ENCODE peak calls at places on chromosomes 3 and 15, in ten cellular contexts. U is psoas muscle; C is activated CD8-positive, alpha-beta T cell treated with anti-CD3 and anti-CD28 coated beads for 36 hours; L is T-cell; F is activated CD4-positive, alpha-beta T cell treated with anti-CD3 and anti-CD28 coated beads, Interleukin-2, amount 50 U/mL, for 24 hours; Z is HS-5; G is Kasumi-1; Y is OCI-LY7; K is astrocyte of the hippocampus; N is HT-29. X is an unnamed sample.

GRCh38 chr3:133663569-133664313 is 2.0 kb upstream of the TOPBP1 start:
- DNase-seq in L (no peak), G (peak; percentile 91), K (peak; percentile 53), C (peak; percentile 42), Z (peak; percentile 16), F (no peak), N (peak; percentile 74), Y (peak; percentile 87), U (no peak), X (no peak)

GRCh38 chr3:17939157-17939556 is 196.7 kb upstream of the TBC1D5 start:
- DNase-seq in C (no peak), U (no peak), G (no peak), F (no peak), N (no peak), Z (no peak), L (no peak), Y (no peak), K (no peak), X (no peak)

GRCh38 chr3:170811515-170811914 is 58.5 kb downstream of the RPL22L1 start:
- DNase-seq in K (peak; percentile 55), L (no peak), Y (no peak), G (no peak), F (no peak), C (no peak), N (no peak), U (no peak), Z (peak; percentile 60), X (no peak)

GRCh38 chr3:56855856-56856538 is 54.2 kb upstream of the ARHGEF3 start:
- DNase-seq in Z (no peak), L (no peak), K (no peak), F (no peak), G (peak; percentile 40), U (no peak), Y (peak; percentile 57), C (peak; percentile 60), N (peak; percentile 11), X (no peak)

GRCh38 chr3:16468114-16469098 is 45.1 kb downstream of the RFTN1 start:
- DNase-seq in Y (no peak), Z (no peak), G (no peak), L (no peak), N (no peak), U (no peak), K (no peak), F (no peak), C (peak; percentile 45), X (no peak)

GRCh38 chr3:129016725-129017530 is 15.8 kb downstream of the EFCC1 start:
- DNase-seq in C (peak; percentile 31), Z (no peak), L (peak; percentile 37), F (no peak), U (peak; percentile 69), G (no peak), N (no peak), K (no peak), Y (peak; percentile 51), X (no peak)

GRCh38 chr3:191246628-191247027 is 47.6 kb downstream of the OSTN start:
- DNase-seq in L (no peak), U (no peak), F (no peak), Y (no peak), N (peak; percentile 77), C (no peak), G (no peak), Z (peak; percentile 84), K (peak; percentile 81), X (no peak)

GRCh38 chr3:155320934-155321333 is 27.5 kb upstream of the STRIT1 start:
- DNase-seq in L (no peak), Y (no peak), U (no peak), G (no peak), N (no peak), Z (no peak), C (no peak), F (no peak), K (no peak), X (no peak)

GRCh38 chr3:115623414-115623868 is at the start of gene GAP43:
- DNase-seq in U (peak; percentile 48), N (no peak), G (no peak), C (peak; percentile 30), K (peak; percentile 90), Y (no peak), F (no peak), Z (no peak), L (no peak), X (no peak)

GRCh38 chr15:60854858-60855568 is 374.1 kb downstream of the RORA start:
- DNase-seq in U (no peak), C (peak; percentile 42), F (no peak), Y (no peak), K (no peak), N (no peak), L (no peak), Z (no peak), G (no peak), X (no peak)

GRCh38 chr3:56988874-56989433 is 71.5 kb upstream of the SPATA12 start:
- DNase-seq in U (peak; percentile 81), Z (peak; percentile 40), G (peak; percentile 85), K (peak; percentile 93), Y (peak; percentile 78), N (peak; percentile 75), L (peak; percentile 27), C (peak; percentile 79), F (peak; percentile 48), X (peak; percentile 37)

GRCh38 chr3:188446791-188447190 is 292.8 kb downstream of the LPP start:
- DNase-seq in C (no peak), U (no peak), L (no peak), F (no peak), Y (peak; percentile 91), Z (no peak), K (no peak), N (no peak), G (no peak), X (no peak)

GRCh38 chr15:59642351-59642750 is 15.0 kb downstream of the GTF2A2 start:
- DNase-seq in Z (no peak), G (no peak), L (no peak), C (no peak), K (no peak), Y (no peak), F (no peak), N (no peak), U (no peak), X (no peak)

GRCh38 chr3:83251490-83251889 is 1490.0 kb upstream of the GBE1 start:
- DNase-seq in L (no peak), K (no peak), C (no peak), Y (no peak), G (no peak), Z (no peak), F (no peak), U (no peak), N (no peak), X (no peak)

GRCh38 chr3:119085070-119085439 is 50.4 kb upstream of the IGSF11 start:
- DNase-seq in Z (no peak), F (no peak), C (no peak), K (no peak), G (no peak), U (no peak), N (no peak), L (no peak), Y (no peak), X (no peak)

GRCh38 chr15:96882361-96882760 is 551.9 kb downstream of the NR2F2 start:
- DNase-seq in L (no peak), Z (no peak), C (no peak), F (no peak), G (no peak), K (no peak), N (no peak), U (no peak), Y (no peak), X (no peak)

GRCh38 chr3:138369151-138369900 is 20.9 kb downstream of the MRAS start:
- DNase-seq in C (peak; percentile 8), Z (no peak), Y (no peak), N (no peak), L (no peak), G (no peak), U (no peak), K (no peak), F (no peak), X (no peak)

GRCh38 chr15:33960160-33960559 is 8.1 kb upstream of the CHRM5 start:
- DNase-seq in N (no peak), U (no peak), G (peak; percentile 31), K (no peak), L (no peak), Y (no peak), Z (no peak), C (no peak), F (no peak), X (no peak)

GRCh38 chr3:128726691-128727031 is 678 bp downstream of the RAB7A start:
- DNase-seq in L (no peak), Z (no peak), C (peak; percentile 76), G (peak; percentile 11), F (no peak), N (peak; percentile 66), Y (peak; percentile 34), K (peak; percentile 68), U (peak; percentile 72), X (peak; percentile 11)

GRCh38 chr15:78415284-78415683 is 22.7 kb upstream of the IREB2 start:
- DNase-seq in U (no peak), L (no peak), N (peak; percentile 78), C (no peak), G (peak; percentile 41), Z (no peak), K (peak; percentile 45), F (no peak), Y (no peak), X (no peak)

GRCh38 chr15:77840962-77841361 is 208.2 kb upstream of the LINGO1 start:
- DNase-seq in Z (peak; percentile 83), U (no peak), F (no peak), N (no peak), L (no peak), C (no peak), G (no peak), K (peak; percentile 91), Y (no peak), X (no peak)

GRCh38 chr15:70056091-70056680 is 41.5 kb downstream of the TLE3 start:
- DNase-seq in G (no peak), Y (no peak), K (no peak), N (no peak), Z (no peak), C (no peak), F (no peak), L (no peak), U (no peak), X (no peak)

GRCh38 chr3:12400795-12401194 is 83.5 kb upstream of the TSEN2 start:
- DNase-seq in K (peak; percentile 72), N (no peak), G (peak; percentile 32), F (no peak), Z (peak; percentile 46), L (no peak), Y (no peak), U (no peak), C (no peak), X (no peak)

GRCh38 chr15:28944696-28945300 is 59.0 kb downstream of the APBA2 start:
- DNase-seq in F (no peak), U (no peak), C (no peak), Z (no peak), N (no peak), Y (no peak), L (no peak), G (no peak), K (no peak), X (no peak)

GRCh38 chr15:59825926-59826325 is 136.8 kb upstream of the BNIP2 start:
- DNase-seq in U (no peak), Y (no peak), K (peak; percentile 2), F (no peak), N (no peak), C (no peak), G (no peak), L (no peak), Z (no peak), X (no peak)

GRCh38 chr15:91235376-91235775 is 135.3 kb downstream of the SV2B start:
- DNase-seq in F (no peak), Z (no peak), K (no peak), L (no peak), Y (no peak), U (no peak), G (no peak), C (no peak), N (no peak), X (no peak)

GRCh38 chr3:183825380-183826161 is at the start of gene MAP6D1:
- DNase-seq in N (peak; percentile 67), L (peak; percentile 14), Y (peak; percentile 66), K (peak; percentile 77), C (peak; percentile 70), F (no peak), G (peak; percentile 42), U (peak; percentile 70), Z (no peak), X (peak; percentile 22)

GRCh38 chr15:63019539-63020109 is 22.9 kb upstream of the TPM1 start:
- DNase-seq in C (no peak), Y (no peak), G (no peak), N (peak; percentile 68), F (no peak), L (no peak), Z (peak; percentile 72), K (peak; percentile 85), U (peak; percentile 86), X (no peak)

X was measured in stimulated activated CD8-positive, alpha-beta memory T cell treated with anti-CD3 and anti-CD28 coated beads, Interleukin-7, amount 100 ng/mL, for 1 hour.